ENCODE peak calls at places on chromosome 9, in six cellular contexts. One of them, this sample, is unnamed.

GRCh38 chr9:69229367-69229766 is 55.3 kb downstream of the TJP2 start:
- DNase-seq in cardiac muscle cell: no peak
- DNase-seq in mesenchymal stem cell: no peak
- DNase-seq in brain microvascular endothelial cell: no peak
- DNase-seq in choroid plexus epithelial cell: no peak
- DNase-seq in MM.1S: no peak
- DNase-seq in this sample: no peak

GRCh38 chr9:96158909-96159575 is 142.9 kb downstream of the HSD17B3 start:
- DNase-seq in MM.1S: no peak
- DNase-seq in cardiac muscle cell: no peak
- DNase-seq in choroid plexus epithelial cell: peak; percentile 9
- DNase-seq in mesenchymal stem cell: no peak
- DNase-seq in brain microvascular endothelial cell: no peak
- DNase-seq in this sample: no peak

GRCh38 chr9:71544464-71544863 is 223.8 kb downstream of the CEMIP2 start:
- DNase-seq in brain microvascular endothelial cell: no peak
- DNase-seq in choroid plexus epithelial cell: no peak
- DNase-seq in MM.1S: no peak
- DNase-seq in cardiac muscle cell: no peak
- DNase-seq in mesenchymal stem cell: no peak
- DNase-seq in this sample: no peak

GRCh38 chr9:4955836-4956235 is 29.2 kb upstream of the JAK2 start:
- DNase-seq in choroid plexus epithelial cell: peak; percentile 66
- DNase-seq in brain microvascular endothelial cell: peak; percentile 77
- DNase-seq in mesenchymal stem cell: no peak
- DNase-seq in MM.1S: no peak
- DNase-seq in cardiac muscle cell: peak; percentile 18
- DNase-seq in this sample: peak; percentile 71

GRCh38 chr9:95099321-95100070 is 218.0 kb downstream of the FANCC start:
- DNase-seq in MM.1S: no peak
- DNase-seq in cardiac muscle cell: no peak
- DNase-seq in brain microvascular endothelial cell: no peak
- DNase-seq in mesenchymal stem cell: no peak
- DNase-seq in choroid plexus epithelial cell: no peak
- DNase-seq in this sample: no peak

GRCh38 chr9:91331849-91332248 is 29.9 kb downstream of the AUH start:
- DNase-seq in choroid plexus epithelial cell: no peak
- DNase-seq in mesenchymal stem cell: no peak
- DNase-seq in MM.1S: no peak
- DNase-seq in brain microvascular endothelial cell: no peak
- DNase-seq in cardiac muscle cell: no peak
- DNase-seq in this sample: no peak

GRCh38 chr9:89732295-89732951 is 127.6 kb downstream of the GADD45G start:
- DNase-seq in choroid plexus epithelial cell: peak; percentile 13
- DNase-seq in cardiac muscle cell: no peak
- DNase-seq in MM.1S: no peak
- DNase-seq in mesenchymal stem cell: peak; percentile 58
- DNase-seq in brain microvascular endothelial cell: no peak
- DNase-seq in this sample: no peak

GRCh38 chr9:103713631-103714030 is 380.5 kb upstream of the SMC2 start:
- DNase-seq in cardiac muscle cell: peak; percentile 34
- DNase-seq in mesenchymal stem cell: no peak
- DNase-seq in MM.1S: no peak
- DNase-seq in brain microvascular endothelial cell: peak; percentile 72
- DNase-seq in choroid plexus epithelial cell: peak; percentile 69
- DNase-seq in this sample: no peak

GRCh38 chr9:103867886-103868285 is 226.2 kb upstream of the SMC2 start:
- DNase-seq in choroid plexus epithelial cell: peak; percentile 21
- DNase-seq in MM.1S: no peak
- DNase-seq in mesenchymal stem cell: no peak
- DNase-seq in cardiac muscle cell: no peak
- DNase-seq in brain microvascular endothelial cell: no peak
- DNase-seq in this sample: no peak

GRCh38 chr9:36873247-36873875 is 160.7 kb downstream of the PAX5 start:
- DNase-seq in MM.1S: peak; percentile 71
- DNase-seq in cardiac muscle cell: peak; percentile 67
- DNase-seq in brain microvascular endothelial cell: peak; percentile 29
- DNase-seq in mesenchymal stem cell: peak; percentile 50
- DNase-seq in choroid plexus epithelial cell: peak; percentile 71
- DNase-seq in this sample: peak; percentile 60

GRCh38 chr9:33416996-33417395 is 14.6 kb upstream of the AQP7 start:
- DNase-seq in MM.1S: peak; percentile 32
- DNase-seq in choroid plexus epithelial cell: no peak
- DNase-seq in cardiac muscle cell: no peak
- DNase-seq in mesenchymal stem cell: no peak
- DNase-seq in brain microvascular endothelial cell: no peak
- DNase-seq in this sample: no peak

GRCh38 chr9:37197158-37198033 is 77.0 kb downstream of the ZCCHC7 start:
- DNase-seq in cardiac muscle cell: peak; percentile 52
- DNase-seq in MM.1S: peak; percentile 71
- DNase-seq in choroid plexus epithelial cell: peak; percentile 57
- DNase-seq in brain microvascular endothelial cell: peak; percentile 65
- DNase-seq in mesenchymal stem cell: peak; percentile 57
- DNase-seq in this sample: peak; percentile 46

GRCh38 chr9:75775173-75775572 is 115.3 kb upstream of the PCSK5 start:
- DNase-seq in cardiac muscle cell: no peak
- DNase-seq in mesenchymal stem cell: no peak
- DNase-seq in brain microvascular endothelial cell: no peak
- DNase-seq in choroid plexus epithelial cell: peak; percentile 9
- DNase-seq in MM.1S: no peak
- DNase-seq in this sample: no peak

GRCh38 chr9:130263601-130264413 is 1.8 kb upstream of the HMCN2 start:
- DNase-seq in MM.1S: no peak
- DNase-seq in mesenchymal stem cell: peak; percentile 48
- DNase-seq in choroid plexus epithelial cell: no peak
- DNase-seq in cardiac muscle cell: peak; percentile 8
- DNase-seq in brain microvascular endothelial cell: no peak
- DNase-seq in this sample: no peak

GRCh38 chr9:2448193-2448738 is 173.3 kb upstream of the VLDLR start:
- DNase-seq in mesenchymal stem cell: no peak
- DNase-seq in choroid plexus epithelial cell: no peak
- DNase-seq in cardiac muscle cell: no peak
- DNase-seq in brain microvascular endothelial cell: no peak
- DNase-seq in MM.1S: no peak
- DNase-seq in this sample: no peak

GRCh38 chr9:89476546-89476945 is 21.4 kb downstream of the SEMA4D start:
- DNase-seq in cardiac muscle cell: no peak
- DNase-seq in MM.1S: no peak
- DNase-seq in choroid plexus epithelial cell: no peak
- DNase-seq in mesenchymal stem cell: no peak
- DNase-seq in brain microvascular endothelial cell: no peak
- DNase-seq in this sample: no peak

GRCh38 chr9:70127540-70128416 is 84.1 kb downstream of the MAMDC2 start:
- DNase-seq in MM.1S: no peak
- DNase-seq in brain microvascular endothelial cell: no peak
- DNase-seq in cardiac muscle cell: no peak
- DNase-seq in choroid plexus epithelial cell: peak; percentile 26
- DNase-seq in mesenchymal stem cell: no peak
- DNase-seq in this sample: no peak

GRCh38 chr9:130232899-130233586 is 32.5 kb upstream of the HMCN2 start:
- DNase-seq in MM.1S: no peak
- DNase-seq in choroid plexus epithelial cell: no peak
- DNase-seq in cardiac muscle cell: no peak
- DNase-seq in mesenchymal stem cell: no peak
- DNase-seq in brain microvascular endothelial cell: no peak
- DNase-seq in this sample: no peak

GRCh38 chr9:137311171-137311970 is 9.3 kb upstream of the NRARP start:
- DNase-seq in choroid plexus epithelial cell: no peak
- DNase-seq in cardiac muscle cell: no peak
- DNase-seq in MM.1S: no peak
- DNase-seq in mesenchymal stem cell: no peak
- DNase-seq in brain microvascular endothelial cell: peak; percentile 47
- DNase-seq in this sample: no peak

GRCh38 chr9:98867109-98867433 is 59.6 kb downstream of the GALNT12 start:
- DNase-seq in mesenchymal stem cell: no peak
- DNase-seq in MM.1S: no peak
- DNase-seq in choroid plexus epithelial cell: no peak
- DNase-seq in brain microvascular endothelial cell: no peak
- DNase-seq in cardiac muscle cell: no peak
- DNase-seq in this sample: peak; percentile 35

GRCh38 chr9:112535811-112536210 is 49.2 kb downstream of the KIAA1958 start:
- DNase-seq in cardiac muscle cell: peak; percentile 38
- DNase-seq in choroid plexus epithelial cell: peak; percentile 76
- DNase-seq in brain microvascular endothelial cell: peak; percentile 62
- DNase-seq in MM.1S: no peak
- DNase-seq in mesenchymal stem cell: peak; percentile 74
- DNase-seq in this sample: no peak

GRCh38 chr9:27108981-27109541 is at the start of gene TEK:
- DNase-seq in cardiac muscle cell: peak; percentile 50
- DNase-seq in brain microvascular endothelial cell: no peak
- DNase-seq in mesenchymal stem cell: peak; percentile 78
- DNase-seq in choroid plexus epithelial cell: peak; percentile 47
- DNase-seq in MM.1S: no peak
- DNase-seq in this sample: peak; percentile 51

GRCh38 chr9:3434594-3434993 is 91.2 kb downstream of the RFX3 start:
- DNase-seq in MM.1S: no peak
- DNase-seq in cardiac muscle cell: peak; percentile 90
- DNase-seq in mesenchymal stem cell: peak; percentile 89
- DNase-seq in brain microvascular endothelial cell: no peak
- DNase-seq in choroid plexus epithelial cell: peak; percentile 91
- DNase-seq in this sample: peak; percentile 50

DNA sequence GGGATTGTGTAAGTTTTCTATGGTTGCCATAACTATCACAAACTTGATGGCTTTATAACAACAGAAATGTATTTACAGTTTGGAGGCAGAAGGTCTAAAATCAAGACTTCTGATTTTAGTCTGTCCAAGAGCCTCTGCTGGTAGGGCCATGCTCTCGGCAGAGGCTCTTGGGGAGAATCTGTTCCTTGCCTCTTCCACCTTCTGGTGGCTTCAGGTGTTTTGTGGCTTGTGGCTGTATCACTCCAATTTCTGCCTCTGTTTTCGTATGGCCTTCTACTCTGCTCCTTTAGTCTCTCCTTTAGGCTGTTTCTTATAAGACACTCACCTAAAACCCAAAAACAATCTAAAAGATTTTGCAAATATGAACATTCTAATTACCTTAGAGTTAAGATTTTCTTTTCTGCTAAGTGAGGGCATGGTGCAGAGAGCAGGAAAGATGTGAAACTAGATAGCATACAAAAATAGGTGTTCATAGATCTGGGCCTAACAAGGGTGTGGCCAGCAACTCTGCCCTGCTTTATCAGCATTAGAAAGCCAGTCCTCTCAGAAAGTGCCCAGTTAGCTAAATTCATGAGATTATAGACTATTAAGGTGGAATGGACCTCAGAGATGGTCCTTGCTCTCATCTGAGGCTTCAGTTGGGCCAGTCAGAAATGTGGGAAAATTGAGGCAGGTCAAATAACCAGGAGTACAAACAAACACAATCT is 93.4 kb upstream of the CDKN2B start:
- DNase-seq in brain microvascular endothelial cell: no peak
- DNase-seq in choroid plexus epithelial cell: no peak
- DNase-seq in cardiac muscle cell: no peak
- DNase-seq in MM.1S: peak; percentile 55
- DNase-seq in mesenchymal stem cell: no peak
- DNase-seq in this sample: no peak
- H3K4me3 ChIP-seq in brain microvascular endothelial cell: no peak overlapping the region
- H3K4me3 ChIP-seq in choroid plexus epithelial cell: no peak overlapping the region
- H3K4me3 ChIP-seq in cardiac muscle cell: no peak overlapping the region
- H3K4me3 ChIP-seq in MM.1S: peak overlapping the region; percentile 29
- H3K4me3 ChIP-seq in mesenchymal stem cell: no peak overlapping the region
- H3K4me3 ChIP-seq in this sample: no peak overlapping the region

GRCh38 chr9:134570726-134571325 is 70.8 kb upstream of the COL5A1 start:
- DNase-seq in brain microvascular endothelial cell: no peak
- DNase-seq in MM.1S: no peak
- DNase-seq in mesenchymal stem cell: no peak
- DNase-seq in cardiac muscle cell: no peak
- DNase-seq in choroid plexus epithelial cell: no peak
- DNase-seq in this sample: no peak

GRCh38 chr9:134571326-134571871 is 70.2 kb upstream of the COL5A1 start:
- DNase-seq in cardiac muscle cell: no peak
- DNase-seq in brain microvascular endothelial cell: no peak
- DNase-seq in choroid plexus epithelial cell: no peak
- DNase-seq in mesenchymal stem cell: no peak
- DNase-seq in MM.1S: no peak
- DNase-seq in this sample: no peak

GRCh38 chr9:134569626-134570025 is 72.0 kb upstream of the COL5A1 start:
- DNase-seq in cardiac muscle cell: no peak
- DNase-seq in mesenchymal stem cell: no peak
- DNase-seq in MM.1S: no peak
- DNase-seq in choroid plexus epithelial cell: no peak
- DNase-seq in brain microvascular endothelial cell: no peak
- DNase-seq in this sample: no peak

GRCh38 chr9:134568756-134569155 is 72.8 kb upstream of the COL5A1 start:
- DNase-seq in choroid plexus epithelial cell: no peak
- DNase-seq in MM.1S: no peak
- DNase-seq in mesenchymal stem cell: peak; percentile 43
- DNase-seq in cardiac muscle cell: no peak
- DNase-seq in brain microvascular endothelial cell: no peak
- DNase-seq in this sample: peak; percentile 33

DNA sequence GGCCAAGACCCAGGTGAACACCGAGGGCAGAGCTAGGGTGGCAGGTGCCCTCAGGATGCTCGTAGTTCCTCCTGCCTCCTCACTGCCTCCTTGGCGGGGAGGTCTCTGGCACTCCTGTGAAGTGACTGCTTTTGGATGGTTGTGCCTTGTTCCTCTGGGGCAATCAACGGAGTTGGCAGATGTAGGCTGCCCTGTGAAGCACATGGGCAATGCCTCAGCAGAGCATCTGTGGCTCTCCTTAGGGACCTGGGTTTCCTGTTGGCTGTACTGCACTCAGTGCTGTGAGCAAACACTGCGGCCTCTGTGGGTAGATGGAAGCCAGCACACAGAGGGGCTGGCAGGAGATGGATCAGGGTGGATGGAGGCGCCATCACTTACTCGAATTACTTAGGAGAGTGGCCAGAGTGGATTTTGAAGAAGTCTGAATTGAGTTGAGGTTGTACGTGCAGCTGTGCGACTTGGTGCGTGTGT is 71.4 kb upstream of the COL5A1 start:
- DNase-seq in cardiac muscle cell: no peak
- DNase-seq in MM.1S: no peak
- DNase-seq in brain microvascular endothelial cell: no peak
- DNase-seq in choroid plexus epithelial cell: no peak
- DNase-seq in mesenchymal stem cell: no peak
- DNase-seq in this sample: peak; percentile 38
- H3K4me3 ChIP-seq in cardiac muscle cell: no peak overlapping the region
- H3K4me3 ChIP-seq in MM.1S: no peak overlapping the region
- H3K4me3 ChIP-seq in brain microvascular endothelial cell: no peak overlapping the region
- H3K4me3 ChIP-seq in choroid plexus epithelial cell: no peak overlapping the region
- H3K4me3 ChIP-seq in mesenchymal stem cell: no peak overlapping the region
- H3K4me3 ChIP-seq in this sample: no peak overlapping the region

GRCh38 chr9:114078781-114079156 is 669 bp upstream of the AMBP start:
- DNase-seq in choroid plexus epithelial cell: no peak
- DNase-seq in MM.1S: no peak
- DNase-seq in mesenchymal stem cell: no peak
- DNase-seq in cardiac muscle cell: no peak
- DNase-seq in brain microvascular endothelial cell: no peak
- DNase-seq in this sample: no peak
- H3K4me3 ChIP-seq in choroid plexus epithelial cell: no peak overlapping the region
- H3K4me3 ChIP-seq in MM.1S: no peak overlapping the region
- H3K4me3 ChIP-seq in mesenchymal stem cell: no peak overlapping the region
- H3K4me3 ChIP-seq in cardiac muscle cell: no peak overlapping the region
- H3K4me3 ChIP-seq in brain microvascular endothelial cell: no peak overlapping the region
- H3K4me3 ChIP-seq in this sample: no peak overlapping the region

DNA sequence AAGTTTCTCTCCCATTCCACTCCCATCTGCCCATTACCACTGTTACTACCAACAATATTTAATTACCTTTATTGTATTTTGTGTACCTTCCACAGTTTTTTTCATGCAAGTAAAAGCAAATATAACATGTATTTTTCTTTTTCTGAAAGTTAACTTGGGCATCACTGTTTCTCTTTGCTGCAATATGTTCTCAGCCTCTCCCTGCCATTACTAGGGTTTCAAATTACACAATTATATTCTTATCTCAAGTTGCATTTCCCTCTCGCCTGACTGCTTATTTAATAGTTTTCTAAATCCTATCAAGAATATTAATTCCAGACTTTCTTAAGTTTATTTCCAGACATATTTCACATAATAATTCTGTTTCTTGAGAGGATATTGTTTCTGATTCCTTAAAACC is 46.9 kb upstream of the GAS1 start:
- DNase-seq in choroid plexus epithelial cell: peak; percentile 43
- DNase-seq in brain microvascular endothelial cell: no peak
- DNase-seq in cardiac muscle cell: peak; percentile 41
- DNase-seq in mesenchymal stem cell: no peak
- DNase-seq in MM.1S: no peak
- DNase-seq in this sample: peak; percentile 39
- H3K4me3 ChIP-seq in choroid plexus epithelial cell: no peak overlapping the region
- H3K4me3 ChIP-seq in brain microvascular endothelial cell: no peak overlapping the region
- H3K4me3 ChIP-seq in cardiac muscle cell: no peak overlapping the region
- H3K4me3 ChIP-seq in mesenchymal stem cell: no peak overlapping the region
- H3K4me3 ChIP-seq in MM.1S: no peak overlapping the region
- H3K4me3 ChIP-seq in this sample: no peak overlapping the region